ENCODE peak calls at places on chromosomes 11 and 22, in five cellular contexts. One of them, this sample, is unnamed.

GRCh38 chr11:103295704-103296103 is 186.5 kb downstream of the DYNC2H1 start:
- DNase-seq in endothelial cell of umbilical vein: no peak
- DNase-seq in choroid plexus epithelial cell: peak; percentile 10
- DNase-seq in transverse colon: no peak
- DNase-seq in cardiac fibroblast: peak; percentile 13
- DNase-seq in this sample: peak; percentile 5

GRCh38 chr11:115758011-115758410 is 253.8 kb upstream of the CADM1 start:
- DNase-seq in endothelial cell of umbilical vein: no peak
- DNase-seq in choroid plexus epithelial cell: no peak
- DNase-seq in transverse colon: no peak
- DNase-seq in cardiac fibroblast: no peak
- DNase-seq in this sample: no peak

GRCh38 chr11:17752144-17752543 is 17.6 kb downstream of the KCNC1 start:
- DNase-seq in endothelial cell of umbilical vein: no peak
- DNase-seq in choroid plexus epithelial cell: no peak
- DNase-seq in transverse colon: no peak
- DNase-seq in cardiac fibroblast: no peak
- DNase-seq in this sample: no peak

GRCh38 chr11:3626250-3626960 is 15.4 kb downstream of the ART5 start:
- DNase-seq in endothelial cell of umbilical vein: no peak
- DNase-seq in choroid plexus epithelial cell: no peak
- DNase-seq in transverse colon: peak; percentile 30
- DNase-seq in cardiac fibroblast: no peak
- DNase-seq in this sample: no peak

GRCh38 chr22:35631597-35631996 is 14.5 kb upstream of the MB start:
- DNase-seq in endothelial cell of umbilical vein: peak; percentile 23
- DNase-seq in choroid plexus epithelial cell: peak; percentile 54
- DNase-seq in transverse colon: peak; percentile 73
- DNase-seq in cardiac fibroblast: peak; percentile 52
- DNase-seq in this sample: no peak

GRCh38 chr11:65290448-65291165 is 24.1 kb upstream of the CDC42EP2 start:
- DNase-seq in endothelial cell of umbilical vein: peak; percentile 87
- DNase-seq in choroid plexus epithelial cell: peak; percentile 99
- DNase-seq in transverse colon: peak; percentile 84
- DNase-seq in cardiac fibroblast: peak; percentile 100
- DNase-seq in this sample: peak; percentile 100

GRCh38 chr22:17083255-17083654 is 1.5 kb upstream of the IL17RA start:
- DNase-seq in endothelial cell of umbilical vein: no peak
- DNase-seq in choroid plexus epithelial cell: no peak
- DNase-seq in transverse colon: no peak
- DNase-seq in cardiac fibroblast: no peak
- DNase-seq in this sample: no peak

GRCh38 chr11:14248577-14248976 is 110.4 kb downstream of the RRAS2 start:
- DNase-seq in endothelial cell of umbilical vein: no peak
- DNase-seq in choroid plexus epithelial cell: no peak
- DNase-seq in transverse colon: no peak
- DNase-seq in cardiac fibroblast: no peak
- DNase-seq in this sample: no peak

DNA sequence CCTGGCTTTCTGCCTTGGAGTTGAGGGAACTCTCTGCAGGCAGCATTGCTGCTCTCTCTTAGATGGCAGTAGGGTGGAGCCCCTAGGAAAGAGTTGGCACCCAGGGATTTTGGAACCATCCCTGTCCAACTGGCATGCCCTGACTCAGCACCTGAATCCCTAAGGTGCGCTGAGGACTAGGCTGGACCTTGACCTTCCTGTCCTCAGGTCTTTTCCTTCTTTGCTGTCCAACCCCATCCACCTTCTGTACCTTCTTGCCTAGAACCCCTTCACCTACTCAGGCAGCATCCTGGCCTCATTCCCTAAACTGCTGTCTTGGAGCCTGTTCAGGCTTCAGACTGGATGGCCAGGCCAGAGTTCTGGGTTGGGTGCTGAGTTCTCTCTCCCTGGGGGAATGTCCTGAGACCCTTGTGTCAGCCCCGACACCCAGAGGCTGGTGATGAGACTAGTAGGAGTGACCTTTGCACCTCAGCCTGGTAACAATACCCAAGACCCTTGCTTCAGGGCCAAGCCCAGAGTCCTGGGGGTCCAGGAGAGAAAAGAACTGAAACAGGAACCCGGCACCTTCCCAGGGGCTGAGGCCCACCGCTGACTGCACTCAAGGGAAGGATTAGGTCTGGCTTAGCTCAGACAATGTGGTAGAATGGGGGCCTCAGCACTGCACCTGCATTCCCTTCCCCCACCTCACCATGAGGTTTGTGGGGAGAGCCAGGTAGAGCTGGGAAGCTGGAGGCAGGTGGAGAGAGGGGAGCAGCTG is 2.6 kb upstream of the POLD4 start:
- DNase-seq in endothelial cell of umbilical vein: no peak
- DNase-seq in choroid plexus epithelial cell: no peak
- DNase-seq in transverse colon: peak; percentile 51
- DNase-seq in cardiac fibroblast: no peak
- DNase-seq in this sample: no peak
- H3K4me3 ChIP-seq in endothelial cell of umbilical vein: no peak overlapping the region
- H3K4me3 ChIP-seq in choroid plexus epithelial cell: no peak overlapping the region
- H3K4me3 ChIP-seq in transverse colon: no peak overlapping the region
- H3K4me3 ChIP-seq in cardiac fibroblast: no peak overlapping the region
- H3K4me3 ChIP-seq in this sample: no peak overlapping the region

GRCh38 chr11:101915811-101916291 is 471 bp downstream of the ANGPTL5 start:
- DNase-seq in endothelial cell of umbilical vein: peak; percentile 79
- DNase-seq in choroid plexus epithelial cell: peak; percentile 62
- DNase-seq in transverse colon: no peak
- DNase-seq in cardiac fibroblast: peak; percentile 78
- DNase-seq in this sample: peak; percentile 49

GRCh38 chr11:101914349-101914736 is 467 bp upstream of the CEP126 start:
- DNase-seq in endothelial cell of umbilical vein: no peak
- DNase-seq in choroid plexus epithelial cell: peak; percentile 75
- DNase-seq in transverse colon: no peak
- DNase-seq in cardiac fibroblast: peak; percentile 65
- DNase-seq in this sample: peak; percentile 57

GRCh38 chr11:101916422-101916821 is at the start of gene ANGPTL5:
- DNase-seq in endothelial cell of umbilical vein: no peak
- DNase-seq in choroid plexus epithelial cell: no peak
- DNase-seq in transverse colon: no peak
- DNase-seq in cardiac fibroblast: no peak
- DNase-seq in this sample: no peak

GRCh38 chr11:101913631-101914030 is 1.2 kb upstream of the CEP126 start:
- DNase-seq in endothelial cell of umbilical vein: no peak
- DNase-seq in choroid plexus epithelial cell: peak; percentile 4
- DNase-seq in transverse colon: no peak
- DNase-seq in cardiac fibroblast: no peak
- DNase-seq in this sample: no peak

GRCh38 chr11:101914737-101915426 is at the start of gene CEP126:
- DNase-seq in endothelial cell of umbilical vein: peak; percentile 99
- DNase-seq in choroid plexus epithelial cell: peak; percentile 97
- DNase-seq in transverse colon: peak; percentile 95
- DNase-seq in cardiac fibroblast: peak; percentile 98
- DNase-seq in this sample: peak; percentile 94
- TF ChIP-seq CTCF in endothelial cell of umbilical vein: peak; percentile 59
- TF ChIP-seq CTCF in choroid plexus epithelial cell: peak; percentile 74
- TF ChIP-seq CTCF in transverse colon: peak; percentile 46
- TF ChIP-seq CTCF in cardiac fibroblast: peak; percentile 59
- TF ChIP-seq CTCF in this sample: peak; percentile 65

DNA sequence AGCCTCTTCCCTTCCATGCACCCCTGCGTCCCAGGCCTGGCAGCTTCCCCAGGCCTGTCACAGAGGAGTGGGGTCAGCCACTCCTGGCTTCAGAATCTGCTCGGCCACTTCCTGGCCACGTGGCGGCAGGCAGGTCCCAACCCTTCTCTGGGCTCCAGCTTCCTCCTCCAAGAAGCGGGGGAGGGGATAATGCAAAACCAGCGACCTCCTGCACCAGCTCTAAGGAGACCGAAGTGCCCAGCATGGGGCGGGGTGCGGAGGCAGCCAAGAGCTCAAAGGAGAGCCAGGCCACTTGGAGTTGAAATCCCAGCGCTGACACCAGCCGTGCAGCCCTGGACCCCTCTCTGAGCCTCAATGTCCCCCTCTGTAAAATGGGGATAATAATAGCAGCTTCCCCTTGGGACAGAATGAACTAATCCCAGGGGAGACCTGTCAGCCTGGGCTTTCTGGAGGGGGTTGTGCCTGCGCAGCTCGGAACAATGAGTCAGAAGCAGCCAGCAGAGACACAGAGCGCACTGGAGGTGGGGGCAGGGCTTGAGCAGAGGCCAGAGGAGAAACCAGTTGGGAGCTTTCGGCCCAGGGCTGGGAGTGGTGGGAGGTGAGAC is 22.8 kb upstream of the PICK1 start:
- DNase-seq in endothelial cell of umbilical vein: peak; percentile 77
- DNase-seq in choroid plexus epithelial cell: peak; percentile 95
- DNase-seq in transverse colon: peak; percentile 45
- DNase-seq in cardiac fibroblast: peak; percentile 94
- DNase-seq in this sample: peak; percentile 91
- H3K4me3 ChIP-seq in endothelial cell of umbilical vein: no peak overlapping the region
- H3K4me3 ChIP-seq in choroid plexus epithelial cell: no peak overlapping the region
- H3K4me3 ChIP-seq in transverse colon: no peak overlapping the region
- H3K4me3 ChIP-seq in cardiac fibroblast: no peak overlapping the region
- H3K4me3 ChIP-seq in this sample: no peak overlapping the region

GRCh38 chr11:83024270-83024854 is 47.3 kb downstream of the RAB30 start:
- DNase-seq in endothelial cell of umbilical vein: no peak
- DNase-seq in choroid plexus epithelial cell: no peak
- DNase-seq in transverse colon: peak; percentile 27
- DNase-seq in cardiac fibroblast: no peak
- DNase-seq in this sample: no peak
- TF ChIP-seq CTCF in endothelial cell of umbilical vein: no peak
- TF ChIP-seq CTCF in choroid plexus epithelial cell: no peak
- TF ChIP-seq CTCF in transverse colon: no peak
- TF ChIP-seq CTCF in cardiac fibroblast: no peak
- TF ChIP-seq CTCF in this sample: no peak

GRCh38 chr22:49963647-49964026 is 3.1 kb downstream of the PIM3 start:
- DNase-seq in endothelial cell of umbilical vein: no peak
- DNase-seq in choroid plexus epithelial cell: no peak
- DNase-seq in transverse colon: peak; percentile 43
- DNase-seq in cardiac fibroblast: no peak
- DNase-seq in this sample: no peak
- H3K4me3 ChIP-seq in endothelial cell of umbilical vein: peak overlapping the region; percentile 80
- H3K4me3 ChIP-seq in choroid plexus epithelial cell: peak overlapping the region; percentile 8
- H3K4me3 ChIP-seq in transverse colon: peak overlapping the region; percentile 97
- H3K4me3 ChIP-seq in cardiac fibroblast: peak overlapping the region; percentile 89
- H3K4me3 ChIP-seq in this sample: peak overlapping the region; percentile 84

DNA sequence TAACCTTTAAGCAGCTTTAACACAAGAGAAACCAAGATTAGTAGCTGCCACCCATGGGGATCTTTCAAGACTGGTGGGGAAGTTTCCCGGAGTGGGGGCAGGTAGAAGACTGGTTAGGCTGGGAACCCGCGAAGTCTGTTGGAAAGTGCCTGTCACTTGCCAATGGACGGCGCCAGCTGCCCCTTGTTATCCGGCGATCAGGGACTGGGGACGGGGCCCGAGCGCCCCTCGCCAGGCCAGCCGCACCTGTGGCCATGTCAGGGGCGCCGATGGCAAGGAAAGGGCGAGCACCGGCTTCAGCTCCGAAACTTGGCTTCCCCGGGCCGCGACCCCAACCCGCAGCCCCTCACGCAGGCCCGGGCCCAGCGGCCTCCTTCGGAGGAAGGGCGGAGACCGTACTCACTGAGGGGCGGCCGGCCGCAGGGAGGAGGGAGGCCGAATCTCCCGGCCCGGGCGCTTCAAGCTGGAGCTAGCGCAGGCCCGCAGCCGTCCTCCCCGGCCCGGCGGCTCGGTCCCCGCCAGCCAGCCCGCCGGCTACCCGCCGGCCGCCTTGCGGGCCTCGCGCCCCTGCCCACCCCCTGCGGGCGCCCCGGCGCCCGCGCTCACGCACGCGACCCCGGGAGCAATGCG is 539 bp downstream of the EIF4ENIF1 start:
- DNase-seq in endothelial cell of umbilical vein: peak; percentile 52
- DNase-seq in choroid plexus epithelial cell: peak; percentile 28
- DNase-seq in transverse colon: peak; percentile 39
- DNase-seq in cardiac fibroblast: peak; percentile 35
- DNase-seq in this sample: peak; percentile 11
- TF ChIP-seq CTCF in endothelial cell of umbilical vein: no peak
- TF ChIP-seq CTCF in choroid plexus epithelial cell: no peak
- TF ChIP-seq CTCF in transverse colon: no peak
- TF ChIP-seq CTCF in cardiac fibroblast: no peak
- TF ChIP-seq CTCF in this sample: no peak

DNA sequence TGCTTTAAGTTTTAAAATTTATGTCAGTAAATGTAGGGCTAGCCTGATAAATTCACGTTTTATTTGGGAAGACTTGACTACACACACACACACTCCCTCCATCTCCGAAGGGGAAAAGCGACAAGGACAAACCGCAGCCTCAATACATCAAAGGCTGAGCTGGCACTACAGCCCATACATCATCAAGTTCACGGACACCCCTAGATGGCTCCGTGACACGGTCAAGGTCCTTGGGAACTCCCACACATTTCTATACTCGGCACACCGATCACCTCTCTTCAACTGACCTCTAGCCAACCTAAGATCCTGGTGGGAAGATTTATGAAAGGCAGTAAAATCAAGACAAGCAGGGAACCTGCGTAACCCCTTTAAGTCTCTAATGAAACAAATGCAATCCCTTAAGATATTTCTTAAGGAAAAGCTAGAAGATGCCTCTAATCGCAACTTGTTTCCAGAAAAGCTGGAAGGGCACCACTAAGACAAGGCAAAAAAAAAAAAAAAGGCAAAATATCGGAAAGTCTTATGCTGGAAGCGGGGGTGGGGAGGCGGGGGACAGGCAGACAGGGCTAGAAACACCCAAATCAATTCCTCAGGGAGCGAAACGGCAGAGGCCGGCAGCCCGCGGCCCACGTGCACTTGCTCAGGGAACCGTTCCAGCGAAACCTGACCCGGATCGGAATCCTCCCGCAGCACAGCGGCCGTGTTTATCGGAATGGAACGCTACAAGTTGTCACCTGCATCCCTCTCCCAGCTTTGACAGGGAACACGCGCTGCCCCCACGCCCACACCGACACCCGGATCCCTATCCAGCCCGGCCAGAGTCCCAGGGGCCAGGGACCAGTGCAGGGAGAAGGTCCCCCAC is 1.5 kb downstream of the ARHGAP20 start:
- DNase-seq in endothelial cell of umbilical vein: peak; percentile 29
- DNase-seq in choroid plexus epithelial cell: peak; percentile 63
- DNase-seq in transverse colon: peak; percentile 40
- DNase-seq in cardiac fibroblast: peak; percentile 38
- DNase-seq in this sample: peak; percentile 59
- H3K4me3 ChIP-seq in endothelial cell of umbilical vein: peak overlapping the region; percentile 55
- H3K4me3 ChIP-seq in choroid plexus epithelial cell: peak overlapping the region; percentile 88
- H3K4me3 ChIP-seq in transverse colon: peak overlapping the region; percentile 47
- H3K4me3 ChIP-seq in cardiac fibroblast: peak overlapping the region; percentile 80
- H3K4me3 ChIP-seq in this sample: peak overlapping the region; percentile 87

GRCh38 chr11:134332189-134332631 is 422 bp downstream of the GLB1L2 start:
- DNase-seq in endothelial cell of umbilical vein: no peak
- DNase-seq in choroid plexus epithelial cell: no peak
- DNase-seq in transverse colon: peak; percentile 53
- DNase-seq in cardiac fibroblast: no peak
- DNase-seq in this sample: no peak
- TF ChIP-seq CTCF in endothelial cell of umbilical vein: no peak
- TF ChIP-seq CTCF in choroid plexus epithelial cell: no peak
- TF ChIP-seq CTCF in transverse colon: peak; percentile 3
- TF ChIP-seq CTCF in cardiac fibroblast: no peak
- TF ChIP-seq CTCF in this sample: no peak